ENCODE peak calls at places on chromosome 12, in eight cellular contexts. I is omental fat pad; T is COR-L47; J is activated CD4-positive, CD25-positive, alpha-beta regulatory T cell; Y is NCI-H69; M is non-pigmented ciliary epithelial cell; G is NCI-H345; W is AG08395. R is an unnamed sample.

GRCh38 chr12:58575281-58575680 is 345.0 kb downstream of the LRIG3 start:
- DNase-seq in I (no peak), T (no peak), J (no peak), Y (no peak), M (peak), G (no peak), W (peak), R (no peak)

GRCh38 chr12:56221757-56222530 is at the start of gene RNF41:
- DNase-seq in I (peak), T (peak), J (peak), Y (peak), M (peak), G (peak), W (peak), R (peak)

GRCh38 chr12:52949413-52950331 is 754 bp downstream of the KRT18 start:
- DNase-seq in I (no peak), T (peak), J (no peak), Y (peak), M (peak), G (peak), W (no peak), R (no peak)

GRCh38 chr12:69932154-69932553 is 107.1 kb downstream of the MYRFL start:
- DNase-seq in I (no peak), T (no peak), J (no peak), Y (no peak), M (no peak), G (no peak), W (no peak), R (no peak)

GRCh38 chr12:104764225-104765073 is 193.6 kb downstream of the SLC41A2 start:
- DNase-seq in I (no peak), T (no peak), J (no peak), Y (no peak), M (no peak), G (no peak), W (no peak), R (no peak)

GRCh38 chr12:90163975-90164374 is 455.3 kb upstream of the ATP2B1 start:
- DNase-seq in I (no peak), T (no peak), J (no peak), Y (peak), M (no peak), G (no peak), W (peak), R (no peak)

GRCh38 chr12:100963381-100963780 is 168.8 kb downstream of the ANO4 start:
- DNase-seq in I (no peak), T (no peak), J (no peak), Y (no peak), M (no peak), G (no peak), W (no peak), R (no peak)

GRCh38 chr12:124774462-124775167 is 89.0 kb downstream of the SCARB1 start:
- DNase-seq in I (no peak), T (no peak), J (no peak), Y (peak), M (peak), G (no peak), W (peak), R (no peak)

GRCh38 chr12:14846878-14847580 is 3.7 kb upstream of the ART4 start:
- DNase-seq in I (no peak), T (no peak), J (no peak), Y (no peak), M (no peak), G (no peak), W (no peak), R (no peak)

GRCh38 chr12:26014085-26014484 is 55.6 kb downstream of the RASSF8 start:
- DNase-seq in I (no peak), T (no peak), J (no peak), Y (no peak), M (no peak), G (no peak), W (no peak), R (no peak)

GRCh38 chr12:94266796-94267529 is 118.6 kb downstream of the PLXNC1 start:
- DNase-seq in I (no peak), T (no peak), J (no peak), Y (no peak), M (peak), G (no peak), W (peak), R (no peak)

GRCh38 chr12:57049890-57050289 is at the start of gene MYO1A:
- DNase-seq in I (no peak), T (no peak), J (no peak), Y (peak), M (no peak), G (no peak), W (peak), R (no peak)

GRCh38 chr12:15629108-15629507 is 160.1 kb downstream of the EPS8 start:
- DNase-seq in I (peak), T (no peak), J (no peak), Y (no peak), M (peak), G (no peak), W (peak), R (no peak)